ENCODE peak calls at places on chromosomes 16 and 17, in eight cellular contexts. One of them, this sample, is unnamed.

GRCh38 chr17:42775534-42776098 is 2.4 kb downstream of the VPS25 start:
- DNase-seq in stimulated activated CD4-positive, alpha-beta T cell treated with anti-CD3 and anti-CD28 coated beads, Interleukin-1b, Interleukin-23, amount 100 ng/mL, for 4 hours: no peak
- DNase-seq in NCI-H345: no peak
- DNase-seq in hepatic stellate cell: peak; percentile 62
- DNase-seq in EL: peak; percentile 76
- DNase-seq in T-helper 22 cell: no peak
- DNase-seq in brain microvascular endothelial cell: peak; percentile 84
- DNase-seq in thoracic aorta: no peak
- DNase-seq in this sample: peak; percentile 63

GRCh38 chr16:84055801-84056634 is 13.4 kb upstream of the SLC38A8 start:
- DNase-seq in stimulated activated CD4-positive, alpha-beta T cell treated with anti-CD3 and anti-CD28 coated beads, Interleukin-1b, Interleukin-23, amount 100 ng/mL, for 4 hours: no peak
- DNase-seq in NCI-H345: no peak
- DNase-seq in hepatic stellate cell: no peak
- DNase-seq in EL: no peak
- DNase-seq in T-helper 22 cell: no peak
- DNase-seq in brain microvascular endothelial cell: no peak
- DNase-seq in thoracic aorta: no peak
- DNase-seq in this sample: no peak

GRCh38 chr17:80389011-80389995 is 25.7 kb upstream of the ENDOV start:
- DNase-seq in stimulated activated CD4-positive, alpha-beta T cell treated with anti-CD3 and anti-CD28 coated beads, Interleukin-1b, Interleukin-23, amount 100 ng/mL, for 4 hours: no peak
- DNase-seq in NCI-H345: no peak
- DNase-seq in hepatic stellate cell: no peak
- DNase-seq in EL: no peak
- DNase-seq in T-helper 22 cell: no peak
- DNase-seq in brain microvascular endothelial cell: no peak
- DNase-seq in thoracic aorta: no peak
- DNase-seq in this sample: no peak

GRCh38 chr17:58756246-58757161 is 850 bp downstream of the PPM1E start:
- DNase-seq in stimulated activated CD4-positive, alpha-beta T cell treated with anti-CD3 and anti-CD28 coated beads, Interleukin-1b, Interleukin-23, amount 100 ng/mL, for 4 hours: peak; percentile 2
- DNase-seq in NCI-H345: peak; percentile 38
- DNase-seq in hepatic stellate cell: peak; percentile 15
- DNase-seq in EL: peak; percentile 14
- DNase-seq in T-helper 22 cell: no peak
- DNase-seq in brain microvascular endothelial cell: no peak
- DNase-seq in thoracic aorta: no peak
- DNase-seq in this sample: peak; percentile 0

GRCh38 chr17:77781536-77781935 is 177.0 kb upstream of the TNRC6C start:
- DNase-seq in stimulated activated CD4-positive, alpha-beta T cell treated with anti-CD3 and anti-CD28 coated beads, Interleukin-1b, Interleukin-23, amount 100 ng/mL, for 4 hours: no peak
- DNase-seq in NCI-H345: no peak
- DNase-seq in hepatic stellate cell: no peak
- DNase-seq in EL: no peak
- DNase-seq in T-helper 22 cell: no peak
- DNase-seq in brain microvascular endothelial cell: no peak
- DNase-seq in thoracic aorta: no peak
- DNase-seq in this sample: no peak

GRCh38 chr16:58197314-58198012 is 443 bp downstream of the CSNK2A2 start:
- DNase-seq in stimulated activated CD4-positive, alpha-beta T cell treated with anti-CD3 and anti-CD28 coated beads, Interleukin-1b, Interleukin-23, amount 100 ng/mL, for 4 hours: peak; percentile 5
- DNase-seq in NCI-H345: no peak
- DNase-seq in hepatic stellate cell: peak; percentile 15
- DNase-seq in EL: no peak
- DNase-seq in T-helper 22 cell: no peak
- DNase-seq in brain microvascular endothelial cell: no peak
- DNase-seq in thoracic aorta: no peak
- DNase-seq in this sample: no peak

GRCh38 chr17:60393840-60394529 is 2.1 kb upstream of the USP32 start:
- DNase-seq in stimulated activated CD4-positive, alpha-beta T cell treated with anti-CD3 and anti-CD28 coated beads, Interleukin-1b, Interleukin-23, amount 100 ng/mL, for 4 hours: no peak
- DNase-seq in NCI-H345: no peak
- DNase-seq in hepatic stellate cell: no peak
- DNase-seq in EL: no peak
- DNase-seq in T-helper 22 cell: no peak
- DNase-seq in brain microvascular endothelial cell: no peak
- DNase-seq in thoracic aorta: no peak
- DNase-seq in this sample: no peak

GRCh38 chr16:86771506-86772230 is 193.3 kb downstream of the FOXL1 start:
- DNase-seq in stimulated activated CD4-positive, alpha-beta T cell treated with anti-CD3 and anti-CD28 coated beads, Interleukin-1b, Interleukin-23, amount 100 ng/mL, for 4 hours: no peak
- DNase-seq in NCI-H345: no peak
- DNase-seq in hepatic stellate cell: no peak
- DNase-seq in EL: no peak
- DNase-seq in T-helper 22 cell: no peak
- DNase-seq in brain microvascular endothelial cell: no peak
- DNase-seq in thoracic aorta: no peak
- DNase-seq in this sample: no peak

GRCh38 chr17:61461967-61462733 is 9.9 kb downstream of the TBX4 start:
- DNase-seq in stimulated activated CD4-positive, alpha-beta T cell treated with anti-CD3 and anti-CD28 coated beads, Interleukin-1b, Interleukin-23, amount 100 ng/mL, for 4 hours: no peak
- DNase-seq in NCI-H345: no peak
- DNase-seq in hepatic stellate cell: no peak
- DNase-seq in EL: peak; percentile 12
- DNase-seq in T-helper 22 cell: no peak
- DNase-seq in brain microvascular endothelial cell: no peak
- DNase-seq in thoracic aorta: no peak
- DNase-seq in this sample: no peak

GRCh38 chr17:27888072-27888471 is 5.1 kb downstream of the LYRM9 start:
- DNase-seq in stimulated activated CD4-positive, alpha-beta T cell treated with anti-CD3 and anti-CD28 coated beads, Interleukin-1b, Interleukin-23, amount 100 ng/mL, for 4 hours: no peak
- DNase-seq in NCI-H345: no peak
- DNase-seq in hepatic stellate cell: no peak
- DNase-seq in EL: peak; percentile 14
- DNase-seq in T-helper 22 cell: no peak
- DNase-seq in brain microvascular endothelial cell: no peak
- DNase-seq in thoracic aorta: no peak
- DNase-seq in this sample: no peak

GRCh38 chr16:63617990-63618763 is 1503.7 kb downstream of the CDH11 start:
- DNase-seq in stimulated activated CD4-positive, alpha-beta T cell treated with anti-CD3 and anti-CD28 coated beads, Interleukin-1b, Interleukin-23, amount 100 ng/mL, for 4 hours: no peak
- DNase-seq in NCI-H345: peak; percentile 51
- DNase-seq in hepatic stellate cell: no peak
- DNase-seq in EL: no peak
- DNase-seq in T-helper 22 cell: no peak
- DNase-seq in brain microvascular endothelial cell: no peak
- DNase-seq in thoracic aorta: no peak
- DNase-seq in this sample: no peak

GRCh38 chr16:68784226-68784625 is 47.1 kb downstream of the CDH1 start:
- DNase-seq in stimulated activated CD4-positive, alpha-beta T cell treated with anti-CD3 and anti-CD28 coated beads, Interleukin-1b, Interleukin-23, amount 100 ng/mL, for 4 hours: no peak
- DNase-seq in NCI-H345: no peak
- DNase-seq in hepatic stellate cell: no peak
- DNase-seq in EL: no peak
- DNase-seq in T-helper 22 cell: no peak
- DNase-seq in brain microvascular endothelial cell: no peak
- DNase-seq in thoracic aorta: no peak
- DNase-seq in this sample: no peak

GRCh38 chr17:12296120-12296727 is 275.5 kb downstream of the MAP2K4 start:
- DNase-seq in stimulated activated CD4-positive, alpha-beta T cell treated with anti-CD3 and anti-CD28 coated beads, Interleukin-1b, Interleukin-23, amount 100 ng/mL, for 4 hours: no peak
- DNase-seq in NCI-H345: no peak
- DNase-seq in hepatic stellate cell: no peak
- DNase-seq in EL: peak; percentile 32
- DNase-seq in T-helper 22 cell: no peak
- DNase-seq in brain microvascular endothelial cell: peak; percentile 15
- DNase-seq in thoracic aorta: no peak
- DNase-seq in this sample: no peak

GRCh38 chr17:61310611-61311010 is 89.0 kb upstream of the TBX2 start:
- DNase-seq in stimulated activated CD4-positive, alpha-beta T cell treated with anti-CD3 and anti-CD28 coated beads, Interleukin-1b, Interleukin-23, amount 100 ng/mL, for 4 hours: no peak
- DNase-seq in NCI-H345: no peak
- DNase-seq in hepatic stellate cell: peak; percentile 43
- DNase-seq in EL: peak; percentile 55
- DNase-seq in T-helper 22 cell: no peak
- DNase-seq in brain microvascular endothelial cell: no peak
- DNase-seq in thoracic aorta: no peak
- DNase-seq in this sample: no peak

GRCh38 chr16:84600343-84601229 is 17.3 kb downstream of the COTL1 start:
- DNase-seq in stimulated activated CD4-positive, alpha-beta T cell treated with anti-CD3 and anti-CD28 coated beads, Interleukin-1b, Interleukin-23, amount 100 ng/mL, for 4 hours: no peak
- DNase-seq in NCI-H345: no peak
- DNase-seq in hepatic stellate cell: no peak
- DNase-seq in EL: no peak
- DNase-seq in T-helper 22 cell: peak; percentile 38
- DNase-seq in brain microvascular endothelial cell: no peak
- DNase-seq in thoracic aorta: no peak
- DNase-seq in this sample: no peak

GRCh38 chr17:27804113-27804512 is 3.8 kb upstream of the NOS2 start:
- DNase-seq in stimulated activated CD4-positive, alpha-beta T cell treated with anti-CD3 and anti-CD28 coated beads, Interleukin-1b, Interleukin-23, amount 100 ng/mL, for 4 hours: no peak
- DNase-seq in NCI-H345: no peak
- DNase-seq in hepatic stellate cell: no peak
- DNase-seq in EL: no peak
- DNase-seq in T-helper 22 cell: no peak
- DNase-seq in brain microvascular endothelial cell: no peak
- DNase-seq in thoracic aorta: no peak
- DNase-seq in this sample: no peak

GRCh38 chr17:82217120-82217529 is 4.5 kb upstream of the CCDC57 start:
- DNase-seq in stimulated activated CD4-positive, alpha-beta T cell treated with anti-CD3 and anti-CD28 coated beads, Interleukin-1b, Interleukin-23, amount 100 ng/mL, for 4 hours: no peak
- DNase-seq in NCI-H345: no peak
- DNase-seq in hepatic stellate cell: no peak
- DNase-seq in EL: peak; percentile 75
- DNase-seq in T-helper 22 cell: no peak
- DNase-seq in brain microvascular endothelial cell: no peak
- DNase-seq in thoracic aorta: no peak
- DNase-seq in this sample: no peak

GRCh38 chr16:15435216-15435864 is 952 bp downstream of the BMERB1 start:
- DNase-seq in stimulated activated CD4-positive, alpha-beta T cell treated with anti-CD3 and anti-CD28 coated beads, Interleukin-1b, Interleukin-23, amount 100 ng/mL, for 4 hours: no peak
- DNase-seq in NCI-H345: no peak
- DNase-seq in hepatic stellate cell: no peak
- DNase-seq in EL: no peak
- DNase-seq in T-helper 22 cell: no peak
- DNase-seq in brain microvascular endothelial cell: no peak
- DNase-seq in thoracic aorta: no peak
- DNase-seq in this sample: no peak

This sample was measured in HT1080.